ENCODE peak calls at places on chromosome 21, in four cellular contexts. L, B, D and J are unnamed samples.

GRCh38 chr21:25412090-25412489 is 195.2 kb downstream of the MRPL39 start:
- DNase-seq in L (no peak), B (no peak), D (no peak), J (no peak)

GRCh38 chr21:38848187-38848609 is 42.5 kb downstream of the ETS2 start:
- DNase-seq in L (peak; percentile 41), B (no peak), D (no peak), J (no peak)

GRCh38 chr21:24420694-24421093 is 1186.6 kb downstream of the MRPL39 start:
- DNase-seq in L (no peak), B (no peak), D (no peak), J (no peak)

GRCh38 chr21:21187579-21187978 is 189.4 kb downstream of the NCAM2 start:
- DNase-seq in L (no peak), B (no peak), D (no peak), J (no peak)

GRCh38 chr21:24210130-24210529 is 1397.2 kb downstream of the MRPL39 start:
- DNase-seq in L (no peak), B (no peak), D (no peak), J (no peak)

GRCh38 chr21:43292041-43292865 is 123.4 kb downstream of the CRYAA start:
- DNase-seq in L (no peak), B (peak; percentile 42), D (no peak), J (no peak)

GRCh38 chr21:38990424-38990794 is 184.7 kb downstream of the ETS2 start:
- DNase-seq in L (no peak), B (no peak), D (no peak), J (no peak)

GRCh38 chr21:40335689-40336088 is 468.5 kb downstream of the PCP4 start:
- DNase-seq in L (no peak), B (no peak), D (no peak), J (no peak)

GRCh38 chr21:29786509-29786908 is 153.3 kb downstream of the GRIK1 start:
- DNase-seq in L (no peak), B (no peak), D (no peak), J (no peak)

GRCh38 chr21:42563261-42564045 is 49.8 kb downstream of the SLC37A1 start:
- DNase-seq in L (no peak), B (no peak), D (peak; percentile 50), J (no peak)

GRCh38 chr21:43643193-43643592 is 16.1 kb downstream of the HSF2BP start:
- DNase-seq in L (no peak), B (no peak), D (no peak), J (no peak)

GRCh38 chr21:43702785-43703067 is 16.2 kb upstream of the PDXK start:
- DNase-seq in L (no peak), B (no peak), D (no peak), J (no peak)

GRCh38 chr21:44708866-44709425 is 2.4 kb downstream of the TSPEAR start:
- DNase-seq in L (no peak), B (peak; percentile 30), D (no peak), J (no peak)

GRCh38 chr21:38333290-38334272 is 76.8 kb downstream of the KCNJ15 start:
- DNase-seq in L (no peak), B (no peak), D (no peak), J (no peak)

GRCh38 chr21:24939288-24939687 is 668.0 kb downstream of the MRPL39 start:
- DNase-seq in L (no peak), B (no peak), D (no peak), J (no peak)

GRCh38 chr21:44892536-44893277 is 19.2 kb upstream of the PTTG1IP start:
- DNase-seq in L (no peak), B (peak; percentile 80), D (peak; percentile 81), J (peak; percentile 77)

GRCh38 chr21:42641311-42642218 is 11.9 kb upstream of the PDE9A start:
- DNase-seq in L (no peak), B (peak; percentile 44), D (no peak), J (no peak)

GRCh38 chr21:45080639-45081414 is 6.4 kb downstream of the ADARB1 start:
- DNase-seq in L (no peak), B (no peak), D (no peak), J (no peak)

GRCh38 chr21:32256873-32257620 is 21.8 kb downstream of the MIS18A start:
- DNase-seq in L (peak; percentile 80), B (peak; percentile 74), D (no peak), J (no peak)

GRCh38 chr21:28627691-28628090 is 365.0 kb downstream of the LTN1 start:
- DNase-seq in L (no peak), B (no peak), D (no peak), J (no peak)

GRCh38 chr21:39467746-39468145 is 16.0 kb downstream of the SH3BGR start:
- DNase-seq in L (no peak), B (peak; percentile 61), D (no peak), J (no peak)

GRCh38 chr21:22456241-22456640 is 1458.0 kb downstream of the NCAM2 start:
- DNase-seq in L (no peak), B (no peak), D (no peak), J (no peak)

GRCh38 chr21:44710294-44710665 is 1.1 kb downstream of the TSPEAR start:
- DNase-seq in L (no peak), B (peak; percentile 37), D (no peak), J (no peak)

GRCh38 chr21:27647921-27648320 is 681.0 kb upstream of the ADAMTS5 start:
- DNase-seq in L (no peak), B (no peak), D (no peak), J (no peak)

GRCh38 chr21:43731891-43732711 is 13.2 kb downstream of the PDXK start:
- DNase-seq in L (no peak), B (peak; percentile 69), D (no peak), J (no peak)

GRCh38 chr21:45004059-45004422 is 64.2 kb downstream of the SLX9 start:
- DNase-seq in L (no peak), B (peak; percentile 50), D (no peak), J (no peak)

GRCh38 chr21:28299946-28300345 is 692.7 kb downstream of the LTN1 start:
- DNase-seq in L (no peak), B (no peak), D (no peak), J (no peak)

GRCh38 chr21:28699186-28699585 is 293.5 kb downstream of the LTN1 start:
- DNase-seq in L (no peak), B (no peak), D (no peak), J (no peak)

GRCh38 chr21:43301424-43302355 is 125.2 kb downstream of the SIK1 start:
- DNase-seq in L (no peak), B (peak; percentile 46), D (no peak), J (no peak)

GRCh38 chr21:28644762-28645161 is 347.9 kb downstream of the LTN1 start:
- DNase-seq in L (no peak), B (no peak), D (no peak), J (no peak)

GRCh38 chr21:44065428-44065827 is 41.8 kb upstream of the PWP2 start:
- DNase-seq in L (no peak), B (no peak), D (no peak), J (no peak)

GRCh38 chr21:44666401-44667320 is at the start of gene KRTAP12-2:
- DNase-seq in L (no peak), B (no peak), D (no peak), J (no peak)

GRCh38 chr21:43195131-43196021 is 26.6 kb downstream of the CRYAA start:
- DNase-seq in L (peak; percentile 24), B (peak; percentile 85), D (no peak), J (no peak)

DNA sequence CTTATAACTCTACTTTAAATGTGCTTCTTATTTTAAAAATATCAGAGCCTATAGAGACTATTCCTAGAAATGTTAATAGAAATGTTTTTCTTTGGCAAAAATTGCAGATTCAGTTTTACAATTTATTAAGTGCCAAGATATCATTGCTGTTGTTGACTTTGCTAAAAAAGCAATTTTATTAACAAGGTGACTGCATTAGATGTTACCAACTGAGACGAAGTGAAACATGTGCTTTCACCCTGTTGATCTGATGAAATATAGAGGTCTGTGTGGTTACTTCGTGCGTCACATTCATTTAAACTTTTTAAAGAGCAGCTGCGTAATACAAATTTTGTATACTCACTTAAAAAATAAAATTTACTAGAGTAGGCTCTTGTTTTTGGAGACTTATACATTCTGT is 465.7 kb downstream of the USP25 start:
- DNase-seq in L (no peak), B (no peak), D (no peak), J (peak; percentile 17)
- H3K4me3 ChIP-seq in L (peak overlapping the region; percentile 46), B (peak overlapping the region; percentile 66), D (no peak overlapping the region), J (peak overlapping the region; percentile 27)

GRCh38 chr21:35191754-35192153 is 142.7 kb upstream of the RUNX1 start:
- DNase-seq in L (no peak), B (no peak), D (no peak), J (no peak)

GRCh38 chr21:35191128-35191527 is 142.0 kb upstream of the RUNX1 start:
- DNase-seq in L (no peak), B (no peak), D (no peak), J (no peak)

GRCh38 chr21:35190201-35190701 is 141.1 kb upstream of the RUNX1 start:
- DNase-seq in L (no peak), B (no peak), D (no peak), J (no peak)

GRCh38 chr21:35195232-35195631 is 146.1 kb upstream of the RUNX1 start:
- DNase-seq in L (no peak), B (no peak), D (no peak), J (no peak)

GRCh38 chr21:35189077-35189863 is 140.2 kb upstream of the RUNX1 start:
- DNase-seq in L (peak; percentile 62), B (no peak), D (no peak), J (peak; percentile 66)
- H3K4me3 ChIP-seq in L (no peak overlapping the region), B (peak overlapping the region; percentile 31), D (no peak overlapping the region), J (peak overlapping the region; percentile 23)

GRCh38 chr21:41426656-41427311 is 745 bp downstream of the MX1 start:
- DNase-seq in L (peak; percentile 45), B (no peak), D (no peak), J (peak; percentile 52)
- H3K4me3 ChIP-seq in L (peak overlapping the region; percentile 67), B (peak overlapping the region; percentile 71), D (no peak overlapping the region), J (peak overlapping the region; percentile 97)

GRCh38 chr21:33386222-33386784 is 16.9 kb upstream of the IFNGR2 start:
- DNase-seq in L (no peak), B (no peak), D (peak; percentile 71), J (no peak)

GRCh38 chr21:33380483-33380998 is 22.7 kb upstream of the IFNGR2 start:
- DNase-seq in L (peak; percentile 84), B (peak; percentile 93), D (peak; percentile 44), J (peak; percentile 85)

GRCh38 chr21:33384851-33385331 is 18.3 kb upstream of the IFNGR2 start:
- DNase-seq in L (no peak), B (no peak), D (no peak), J (no peak)

GRCh38 chr21:33388188-33388587 is 15.0 kb upstream of the IFNGR2 start:
- DNase-seq in L (no peak), B (no peak), D (no peak), J (no peak)

DNA sequence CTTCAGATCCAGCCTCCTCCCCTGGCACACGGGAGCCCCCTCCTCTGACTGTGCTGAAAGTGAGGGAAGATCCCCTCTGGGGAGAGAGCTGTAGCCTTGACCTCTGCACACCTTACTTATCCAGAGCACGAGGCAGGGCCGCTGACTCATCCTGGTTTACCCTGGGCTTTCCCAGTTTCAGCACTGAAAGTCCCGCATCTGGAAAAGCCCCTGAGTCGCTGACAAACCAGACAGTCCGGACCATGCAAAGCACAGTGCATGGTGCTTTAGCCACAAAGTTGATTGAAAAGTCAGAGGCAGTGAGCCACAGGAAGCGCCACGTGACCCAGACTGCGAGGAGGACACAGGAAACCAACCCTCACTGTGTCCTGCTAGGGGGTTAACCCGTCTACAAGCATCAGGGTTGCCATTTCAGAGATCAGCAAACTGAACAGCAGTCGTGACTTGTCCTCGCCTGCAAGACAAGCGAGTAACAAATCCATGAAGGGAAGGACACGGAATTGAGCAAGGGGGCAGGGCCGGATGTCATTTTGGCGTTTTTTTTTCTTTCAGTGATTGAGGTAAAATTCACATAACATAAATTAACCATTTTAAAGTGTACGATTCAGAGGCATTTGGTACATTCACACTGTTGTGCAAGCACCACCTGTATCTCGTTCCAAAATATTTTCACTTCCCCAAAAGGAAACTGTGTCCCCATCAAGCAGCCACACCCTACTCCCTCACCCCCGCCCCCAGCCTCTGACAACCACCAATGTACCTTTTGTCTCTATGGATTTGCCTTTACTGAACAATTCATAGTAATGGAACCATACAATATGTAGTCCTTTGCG is 19.9 kb upstream of the IFNGR2 start:
- DNase-seq in L (peak; percentile 72), B (peak; percentile 65), D (peak; percentile 37), J (peak; percentile 87)
- H3K4me3 ChIP-seq in L (no peak overlapping the region), B (peak overlapping the region; percentile 44), D (no peak overlapping the region), J (peak overlapping the region; percentile 52)